ENCODE peak calls at places on chromosomes 11 and 22, in eight cellular contexts. N is activated CD4-positive, alpha-beta T cell treated with anti-CD3 and anti-CD28 coated beads for 24 hours; J is heart right ventricle; I is stimulated activated CD8-positive, alpha-beta memory T cell treated with anti-CD3 and anti-CD28 coated beads, Interleukin-15, amount 100 ng/mL, for 24 hours; W is stimulated activated CD4-positive, alpha-beta T cell treated with anti-CD3 and anti-CD28 coated beads, Interleukin-1b, Interleukin-23, amount 100 ng/mL, for 48 hours; E is upper lobe of right lung; C is anterior cingulate cortex; V is activated T-helper 1 cell treated with anti-CD3 and anti-CD28 coated beads, Interleukin-12 subunit alpha, Interleukin-12 subunit beta, Interleukin-2, Interleukin-4 antibody, amounts not matched to agents 30 ng/mL and 10 ng/mL and 1 ng/mL, durations not matched to agents 14 hours and 24 hours and 36 hours. Q is an unnamed sample.

GRCh38 chr11:30387891-30388861 is 65.3 kb downstream of the ARL14EP start:
- DNase-seq in N (no peak), J (no peak), I (no peak), W (no peak), E (no peak), C (no peak), V (no peak), Q (no peak)

GRCh38 chr11:2586091-2586792 is 113.6 kb downstream of the KCNQ1OT1 start:
- DNase-seq in N (no peak), J (peak; percentile 8), I (no peak), W (no peak), E (peak; percentile 49), C (no peak), V (no peak), Q (no peak)

GRCh38 chr11:125701858-125702621 is 21.4 kb upstream of the ACRV1 start:
- DNase-seq in N (no peak), J (no peak), I (no peak), W (no peak), E (no peak), C (no peak), V (no peak), Q (no peak)

GRCh38 chr11:131918663-131919062 is 548.2 kb downstream of the NTM start:
- DNase-seq in N (no peak), J (no peak), I (no peak), W (no peak), E (no peak), C (no peak), V (no peak), Q (no peak)

GRCh38 chr11:106021967-106022794 is at the start of gene MSANTD4:
- DNase-seq in N (peak; percentile 95), J (peak; percentile 98), I (peak; percentile 88), W (peak; percentile 98), E (peak; percentile 99), C (peak; percentile 98), V (peak; percentile 93), Q (peak; percentile 100)

GRCh38 chr11:125621995-125622394 is 3.0 kb upstream of the CHEK1 start:
- DNase-seq in N (no peak), J (no peak), I (no peak), W (no peak), E (no peak), C (no peak), V (no peak), Q (no peak)

GRCh38 chr22:47209547-47210023 is 447.1 kb downstream of the TBC1D22A start:
- DNase-seq in N (no peak), J (no peak), I (no peak), W (no peak), E (no peak), C (no peak), V (no peak), Q (no peak)

GRCh38 chr11:721913-722811 is 16.1 kb downstream of the EPS8L2 start:
- DNase-seq in N (no peak), J (no peak), I (no peak), W (no peak), E (peak; percentile 77), C (no peak), V (peak; percentile 28), Q (no peak)

GRCh38 chr11:74493816-74494630 is 499 bp upstream of the LIPT2 start:
- DNase-seq in N (no peak), J (no peak), I (no peak), W (no peak), E (no peak), C (no peak), V (no peak), Q (no peak)

GRCh38 chr11:28142724-28143123 is 34.5 kb downstream of the METTL15 start:
- DNase-seq in N (no peak), J (no peak), I (no peak), W (no peak), E (no peak), C (no peak), V (no peak), Q (no peak)

GRCh38 chr11:8247312-8247711 is 16.4 kb downstream of the LMO1 start:
- DNase-seq in N (no peak), J (no peak), I (no peak), W (peak; percentile 6), E (no peak), C (no peak), V (no peak), Q (no peak)

GRCh38 chr11:73308003-73308962 is at the start of gene ARHGEF17:
- DNase-seq in N (no peak), J (peak; percentile 82), I (no peak), W (peak; percentile 21), E (peak; percentile 89), C (no peak), V (peak; percentile 19), Q (peak; percentile 52)

GRCh38 chr22:46776876-46777608 is 14.6 kb downstream of the TBC1D22A start:
- DNase-seq in N (no peak), J (no peak), I (no peak), W (no peak), E (no peak), C (no peak), V (no peak), Q (no peak)

GRCh38 chr11:63682045-63682915 is 980 bp downstream of the RTN3 start:
- DNase-seq in N (no peak), J (no peak), I (no peak), W (peak; percentile 5), E (no peak), C (peak; percentile 56), V (no peak), Q (peak; percentile 8)

GRCh38 chr11:78061088-78061920 is 2.4 kb upstream of the THRSP start:
- DNase-seq in N (no peak), J (peak; percentile 57), I (no peak), W (no peak), E (no peak), C (no peak), V (no peak), Q (no peak)

GRCh38 chr11:95641506-95641905 is 148.1 kb downstream of the FAM76B start:
- DNase-seq in N (no peak), J (no peak), I (no peak), W (peak; percentile 6), E (peak; percentile 69), C (no peak), V (peak; percentile 47), Q (no peak)

GRCh38 chr11:120956710-120957500 is 67.0 kb upstream of the TBCEL start:
- DNase-seq in N (no peak), J (no peak), I (no peak), W (no peak), E (no peak), C (no peak), V (no peak), Q (no peak)

GRCh38 chr11:1870721-1871466 is 18.0 kb downstream of the LSP1 start:
- DNase-seq in N (no peak), J (peak; percentile 34), I (no peak), W (no peak), E (peak; percentile 76), C (no peak), V (no peak), Q (no peak)

GRCh38 chr22:40128989-40129388 is 48.7 kb upstream of the TNRC6B start:
- DNase-seq in N (no peak), J (no peak), I (no peak), W (no peak), E (no peak), C (no peak), V (peak; percentile 31), Q (no peak)

GRCh38 chr22:21984793-21985192 is 2.2 kb upstream of the TOP3B start:
- DNase-seq in N (no peak), J (no peak), I (no peak), W (no peak), E (no peak), C (no peak), V (no peak), Q (no peak)

GRCh38 chr11:46485852-46486443 is 94.4 kb upstream of the CHRM4 start:
- DNase-seq in N (no peak), J (no peak), I (no peak), W (no peak), E (no peak), C (no peak), V (no peak), Q (no peak)

GRCh38 chr11:118524757-118525465 is 2.4 kb upstream of the TTC36 start:
- DNase-seq in N (no peak), J (no peak), I (no peak), W (no peak), E (no peak), C (no peak), V (no peak), Q (no peak)

GRCh38 chr22:22600862-22601261 is 41.8 kb upstream of the PRAME start:
- DNase-seq in N (no peak), J (no peak), I (no peak), W (no peak), E (no peak), C (no peak), V (no peak), Q (no peak)

GRCh38 chr22:19805821-19806212 is 45.2 kb downstream of the TBX1 start:
- DNase-seq in N (no peak), J (no peak), I (no peak), W (no peak), E (peak; percentile 26), C (no peak), V (no peak), Q (no peak)

GRCh38 chr22:50470491-50470890 is 4.3 kb downstream of the SBF1 start:
- DNase-seq in N (no peak), J (no peak), I (no peak), W (no peak), E (no peak), C (no peak), V (no peak), Q (no peak)

GRCh38 chr22:31290494-31291402 is 1.5 kb downstream of the PIK3IP1 start:
- DNase-seq in N (peak; percentile 82), J (peak; percentile 94), I (peak; percentile 84), W (peak; percentile 92), E (peak; percentile 98), C (peak; percentile 48), V (peak; percentile 93), Q (peak; percentile 87)

GRCh38 chr11:125263268-125263790 is 98.8 kb downstream of the PKNOX2 start:
- DNase-seq in N (no peak), J (peak; percentile 82), I (no peak), W (no peak), E (peak; percentile 82), C (no peak), V (no peak), Q (peak; percentile 36)

Q was measured in amygdala.